ENCODE peak calls at places on chromosomes 5 and 9, in six cellular contexts. One of them, this sample, is unnamed.
A peak's percentile ranks its signal among the peaks of the same experiment; 100 is the strongest.

GRCh38 chr5:170752257-170753215 is 31.0 kb upstream of the GABRP start:
- DNase-seq in CD4-positive, CD25-positive, alpha-beta regulatory T cell: no peak
- DNase-seq in H9: peak; percentile 25
- DNase-seq in tibial artery: no peak
- DNase-seq in neural progenitor cell: no peak
- DNase-seq in hepatocyte: no peak
- DNase-seq in this sample: peak; percentile 40

GRCh38 chr5:55226027-55226933 is 835 bp downstream of the MCIDAS start:
- DNase-seq in H9: peak; percentile 87
- DNase-seq in tibial artery: no peak
- DNase-seq in CD4-positive, CD25-positive, alpha-beta regulatory T cell: peak; percentile 60
- DNase-seq in hepatocyte: peak; percentile 80
- DNase-seq in neural progenitor cell: peak; percentile 91
- DNase-seq in this sample: peak; percentile 94

GRCh38 chr5:180116441-180117377 is 45.1 kb upstream of the RNF130 start:
- DNase-seq in neural progenitor cell: peak; percentile 37
- DNase-seq in tibial artery: peak; percentile 52
- DNase-seq in CD4-positive, CD25-positive, alpha-beta regulatory T cell: no peak
- DNase-seq in H9: peak; percentile 42
- DNase-seq in hepatocyte: no peak
- DNase-seq in this sample: peak; percentile 65

GRCh38 chr5:98772415-98773213 is 849 bp upstream of the RGMB start:
- DNase-seq in tibial artery: peak; percentile 82
- DNase-seq in CD4-positive, CD25-positive, alpha-beta regulatory T cell: peak; percentile 77
- DNase-seq in hepatocyte: peak; percentile 78
- DNase-seq in H9: peak; percentile 94
- DNase-seq in neural progenitor cell: peak; percentile 92
- DNase-seq in this sample: peak; percentile 93

GRCh38 chr5:128551476-128551875 is 13.4 kb upstream of the FBN2 start:
- DNase-seq in CD4-positive, CD25-positive, alpha-beta regulatory T cell: no peak
- DNase-seq in H9: no peak
- DNase-seq in hepatocyte: no peak
- DNase-seq in tibial artery: no peak
- DNase-seq in neural progenitor cell: no peak
- DNase-seq in this sample: no peak

GRCh38 chr9:18268381-18268780 is 205.6 kb upstream of the ADAMTSL1 start:
- DNase-seq in H9: no peak
- DNase-seq in tibial artery: no peak
- DNase-seq in hepatocyte: no peak
- DNase-seq in CD4-positive, CD25-positive, alpha-beta regulatory T cell: no peak
- DNase-seq in neural progenitor cell: peak; percentile 12
- DNase-seq in this sample: no peak

GRCh38 chr9:21684831-21685362 is 117.5 kb upstream of the MTAP start:
- DNase-seq in neural progenitor cell: no peak
- DNase-seq in tibial artery: no peak
- DNase-seq in H9: no peak
- DNase-seq in hepatocyte: peak; percentile 40
- DNase-seq in CD4-positive, CD25-positive, alpha-beta regulatory T cell: no peak
- DNase-seq in this sample: no peak

GRCh38 chr5:126965061-126965475 is 65.3 kb downstream of the MARCHF3 start:
- DNase-seq in CD4-positive, CD25-positive, alpha-beta regulatory T cell: no peak
- DNase-seq in neural progenitor cell: no peak
- DNase-seq in hepatocyte: no peak
- DNase-seq in tibial artery: no peak
- DNase-seq in H9: no peak
- DNase-seq in this sample: no peak

GRCh38 chr5:64973226-64973625 is 204.5 kb downstream of the CWC27 start:
- DNase-seq in CD4-positive, CD25-positive, alpha-beta regulatory T cell: no peak
- DNase-seq in neural progenitor cell: no peak
- DNase-seq in H9: no peak
- DNase-seq in tibial artery: no peak
- DNase-seq in hepatocyte: no peak
- DNase-seq in this sample: no peak

GRCh38 chr9:90449213-90449925 is 193.3 kb downstream of the DIRAS2 start:
- DNase-seq in neural progenitor cell: no peak
- DNase-seq in CD4-positive, CD25-positive, alpha-beta regulatory T cell: no peak
- DNase-seq in tibial artery: no peak
- DNase-seq in hepatocyte: no peak
- DNase-seq in H9: no peak
- DNase-seq in this sample: no peak

GRCh38 chr5:115377468-115378217 is 81.2 kb upstream of the CCDC112 start:
- DNase-seq in tibial artery: no peak
- DNase-seq in H9: no peak
- DNase-seq in hepatocyte: peak; percentile 46
- DNase-seq in neural progenitor cell: no peak
- DNase-seq in CD4-positive, CD25-positive, alpha-beta regulatory T cell: peak; percentile 68
- DNase-seq in this sample: no peak

GRCh38 chr5:67774153-67774552 is 441.4 kb upstream of the PIK3R1 start:
- DNase-seq in tibial artery: no peak
- DNase-seq in H9: no peak
- DNase-seq in hepatocyte: no peak
- DNase-seq in CD4-positive, CD25-positive, alpha-beta regulatory T cell: no peak
- DNase-seq in neural progenitor cell: no peak
- DNase-seq in this sample: no peak

GRCh38 chr5:101637599-101637998 is 658.5 kb downstream of the SLCO4C1 start:
- DNase-seq in tibial artery: no peak
- DNase-seq in CD4-positive, CD25-positive, alpha-beta regulatory T cell: no peak
- DNase-seq in neural progenitor cell: no peak
- DNase-seq in hepatocyte: no peak
- DNase-seq in H9: no peak
- DNase-seq in this sample: no peak

DNA sequence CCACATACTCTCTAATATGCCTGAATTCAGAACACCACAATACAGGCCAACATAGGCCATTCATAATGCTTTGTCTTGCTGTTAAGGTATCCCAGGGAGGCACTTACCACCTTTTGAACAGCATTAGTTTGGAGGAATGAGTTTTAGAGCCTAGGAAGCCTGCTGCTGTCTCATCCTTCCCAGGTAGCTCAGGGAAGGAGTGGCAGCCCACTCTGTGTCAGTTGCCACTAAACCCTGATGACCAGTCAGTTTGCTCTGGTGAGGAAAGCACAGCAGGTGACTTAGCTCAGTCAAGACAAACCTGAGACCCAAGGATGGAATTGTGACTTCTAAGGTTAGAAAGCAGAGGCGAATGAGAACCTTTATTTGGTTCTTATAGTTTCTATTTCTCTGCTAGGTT is 337.4 kb upstream of the ATP10B start:
- DNase-seq in neural progenitor cell: peak; percentile 2
- DNase-seq in CD4-positive, CD25-positive, alpha-beta regulatory T cell: no peak
- DNase-seq in H9: peak; percentile 35
- DNase-seq in hepatocyte: no peak
- DNase-seq in tibial artery: no peak
- DNase-seq in this sample: peak; percentile 83
- H3K4me1 ChIP-seq in neural progenitor cell: peaks cover 22% of the 10 kb centered on the region
- H3K4me1 ChIP-seq in CD4-positive, CD25-positive, alpha-beta regulatory T cell: no peaks in the 10 kb centered on the region
- H3K4me1 ChIP-seq in H9: peaks cover 2% of the 10 kb centered on the region
- H3K4me1 ChIP-seq in hepatocyte: no peaks in the 10 kb centered on the region
- H3K4me1 ChIP-seq in tibial artery: no peaks in the 10 kb centered on the region
- H3K4me1 ChIP-seq in this sample: no peaks in the 10 kb centered on the region

GRCh38 chr5:124752854-124753720 is 6.6 kb upstream of the ZNF608 start:
- DNase-seq in tibial artery: no peak
- DNase-seq in hepatocyte: no peak
- DNase-seq in CD4-positive, CD25-positive, alpha-beta regulatory T cell: no peak
- DNase-seq in neural progenitor cell: no peak
- DNase-seq in H9: no peak
- DNase-seq in this sample: no peak
- H3K27ac ChIP-seq in tibial artery: no peak overlapping the region
- H3K27ac ChIP-seq in hepatocyte: no peak overlapping the region
- H3K27ac ChIP-seq in CD4-positive, CD25-positive, alpha-beta regulatory T cell: no peak overlapping the region
- H3K27ac ChIP-seq in neural progenitor cell: no peak overlapping the region
- H3K27ac ChIP-seq in H9: no peak overlapping the region
- H3K27ac ChIP-seq in this sample: no peak overlapping the region

GRCh38 chr9:133713960-133714495 is 24.1 kb downstream of the SARDH start:
- DNase-seq in H9: no peak
- DNase-seq in neural progenitor cell: no peak
- DNase-seq in CD4-positive, CD25-positive, alpha-beta regulatory T cell: no peak
- DNase-seq in tibial artery: peak; percentile 51
- DNase-seq in hepatocyte: no peak
- DNase-seq in this sample: peak; percentile 40
- H3K4me1 ChIP-seq in H9: no peaks in the 10 kb centered on the region
- H3K4me1 ChIP-seq in neural progenitor cell: peaks cover 4% of the 10 kb centered on the region
- H3K4me1 ChIP-seq in CD4-positive, CD25-positive, alpha-beta regulatory T cell: peaks cover 10% of the 10 kb centered on the region
- H3K4me1 ChIP-seq in tibial artery: no peaks in the 10 kb centered on the region
- H3K4me1 ChIP-seq in hepatocyte: peaks cover 43% of the 10 kb centered on the region
- H3K4me1 ChIP-seq in this sample: no peaks in the 10 kb centered on the region

DNA sequence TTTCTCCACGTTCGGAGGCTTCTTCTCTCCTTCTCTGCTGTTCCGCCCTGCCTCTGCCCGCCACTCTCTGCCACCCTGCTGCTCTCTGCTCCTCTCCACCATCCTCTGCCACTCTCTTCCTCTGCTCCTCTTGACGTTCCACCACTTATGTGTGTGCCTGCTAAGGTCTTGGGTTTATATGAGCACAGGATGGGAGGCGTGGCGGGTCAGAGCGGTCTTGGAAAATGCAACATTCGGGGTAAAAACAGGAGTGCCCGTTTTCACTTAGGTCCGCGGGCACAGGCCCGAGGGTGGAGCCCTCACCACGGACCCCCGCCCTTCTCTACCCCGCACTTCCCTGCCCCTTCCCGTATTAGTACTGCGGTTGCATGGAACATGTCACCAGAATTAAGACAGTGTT is 114.4 kb upstream of the FBXL7 start:
- DNase-seq in tibial artery: no peak
- DNase-seq in neural progenitor cell: no peak
- DNase-seq in hepatocyte: no peak
- DNase-seq in H9: no peak
- DNase-seq in CD4-positive, CD25-positive, alpha-beta regulatory T cell: no peak
- DNase-seq in this sample: no peak
- H3K27ac ChIP-seq in tibial artery: no peak overlapping the region
- H3K27ac ChIP-seq in neural progenitor cell: no peak overlapping the region
- H3K27ac ChIP-seq in hepatocyte: no peak overlapping the region
- H3K27ac ChIP-seq in H9: no peak overlapping the region
- H3K27ac ChIP-seq in CD4-positive, CD25-positive, alpha-beta regulatory T cell: no peak overlapping the region
- H3K27ac ChIP-seq in this sample: no peak overlapping the region

DNA sequence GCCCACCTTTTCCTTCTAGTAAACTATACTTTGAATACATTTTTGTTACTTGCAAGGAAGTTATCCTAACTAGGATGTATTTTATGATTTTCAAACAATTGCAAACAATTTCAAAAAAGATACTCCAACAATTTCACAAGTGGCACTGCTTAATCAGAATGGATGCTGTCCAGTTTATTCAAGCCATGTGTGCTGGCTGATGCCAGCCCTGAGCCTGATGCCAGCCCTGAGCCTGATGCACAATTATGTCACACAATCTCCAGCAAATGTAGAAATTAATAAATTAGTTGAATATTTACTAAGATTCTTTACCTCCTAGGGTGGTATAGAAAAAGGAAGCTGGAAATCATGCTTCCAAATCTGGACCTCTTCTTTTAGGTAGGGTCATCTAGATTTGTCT is 5.6 kb upstream of the C6 start:
- DNase-seq in H9: no peak
- DNase-seq in tibial artery: no peak
- DNase-seq in neural progenitor cell: no peak
- DNase-seq in CD4-positive, CD25-positive, alpha-beta regulatory T cell: no peak
- DNase-seq in hepatocyte: no peak
- DNase-seq in this sample: no peak
- H3K4me1 ChIP-seq in H9: no peaks in the 10 kb centered on the region
- H3K4me1 ChIP-seq in tibial artery: peaks cover 8% of the 10 kb centered on the region
- H3K4me1 ChIP-seq in neural progenitor cell: peaks cover 13% of the 10 kb centered on the region
- H3K4me1 ChIP-seq in CD4-positive, CD25-positive, alpha-beta regulatory T cell: no peaks in the 10 kb centered on the region
- H3K4me1 ChIP-seq in hepatocyte: peaks cover 7% of the 10 kb centered on the region
- H3K4me1 ChIP-seq in this sample: no peaks in the 10 kb centered on the region

GRCh38 chr5:143582176-143582575 is 178.7 kb upstream of the NR3C1 start:
- DNase-seq in H9: no peak
- DNase-seq in neural progenitor cell: no peak
- DNase-seq in CD4-positive, CD25-positive, alpha-beta regulatory T cell: no peak
- DNase-seq in hepatocyte: no peak
- DNase-seq in tibial artery: no peak
- DNase-seq in this sample: no peak
- H3K27ac ChIP-seq in H9: no peak overlapping the region
- H3K27ac ChIP-seq in neural progenitor cell: no peak overlapping the region
- H3K27ac ChIP-seq in CD4-positive, CD25-positive, alpha-beta regulatory T cell: no peak overlapping the region
- H3K27ac ChIP-seq in hepatocyte: no peak overlapping the region
- H3K27ac ChIP-seq in tibial artery: no peak overlapping the region
- H3K27ac ChIP-seq in this sample: no peak overlapping the region